ENCODE peak calls at places on chromosomes 12 and 14, in four cellular contexts. One of them, this sample, is unnamed.

GRCh38 chr12:33588082-33588712 is 148.6 kb upstream of the SYT10 start:
- DNase-seq in HL-60: peak; percentile 69
- DNase-seq in GM12878: no peak
- DNase-seq in K562: peak; percentile 66
- DNase-seq in this sample: no peak

GRCh38 chr12:24991209-24992049 is 42.5 kb upstream of the BCAT1 start:
- DNase-seq in HL-60: no peak
- DNase-seq in GM12878: peak; percentile 65
- DNase-seq in K562: peak; percentile 25
- DNase-seq in this sample: no peak

GRCh38 chr12:120783197-120783596 is 57.6 kb downstream of the ACADS start:
- DNase-seq in HL-60: peak; percentile 46
- DNase-seq in GM12878: no peak
- DNase-seq in K562: no peak
- DNase-seq in this sample: no peak

GRCh38 chr12:100295764-100296555 is 29.0 kb downstream of the SCYL2 start:
- DNase-seq in HL-60: no peak
- DNase-seq in GM12878: no peak
- DNase-seq in K562: no peak
- DNase-seq in this sample: no peak

GRCh38 chr14:50741571-50741970 is 73.5 kb upstream of the SAV1 start:
- DNase-seq in HL-60: no peak
- DNase-seq in GM12878: no peak
- DNase-seq in K562: no peak
- DNase-seq in this sample: no peak

GRCh38 chr12:4272014-4272975 is 1.3 kb upstream of the CCND2 start:
- DNase-seq in HL-60: peak; percentile 43
- DNase-seq in GM12878: peak; percentile 74
- DNase-seq in K562: peak; percentile 41
- DNase-seq in this sample: peak; percentile 64

GRCh38 chr12:88578821-88579518 is 1.3 kb downstream of the KITLG start:
- DNase-seq in HL-60: no peak
- DNase-seq in GM12878: no peak
- DNase-seq in K562: no peak
- DNase-seq in this sample: no peak

GRCh38 chr12:104938371-104938770 is 19.7 kb downstream of the SLC41A2 start:
- DNase-seq in HL-60: no peak
- DNase-seq in GM12878: no peak
- DNase-seq in K562: no peak
- DNase-seq in this sample: no peak

GRCh38 chr14:90727082-90727481 is 89.1 kb downstream of the TTC7B start:
- DNase-seq in HL-60: no peak
- DNase-seq in GM12878: no peak
- DNase-seq in K562: no peak
- DNase-seq in this sample: no peak

GRCh38 chr12:113800201-113800600 is 165.9 kb downstream of the RBM19 start:
- DNase-seq in HL-60: no peak
- DNase-seq in GM12878: no peak
- DNase-seq in K562: no peak
- DNase-seq in this sample: no peak

GRCh38 chr12:53068811-53069585 is 10.2 kb downstream of the SPRYD3 start:
- DNase-seq in HL-60: no peak
- DNase-seq in GM12878: no peak
- DNase-seq in K562: no peak
- DNase-seq in this sample: no peak

GRCh38 chr14:72736348-72736747 is 157.6 kb downstream of the DPF3 start:
- DNase-seq in HL-60: no peak
- DNase-seq in GM12878: no peak
- DNase-seq in K562: peak; percentile 60
- DNase-seq in this sample: no peak

GRCh38 chr14:50062438-50063039 is 53.8 kb downstream of the VCPKMT start:
- DNase-seq in HL-60: no peak
- DNase-seq in GM12878: peak; percentile 71
- DNase-seq in K562: peak; percentile 82
- DNase-seq in this sample: no peak

GRCh38 chr12:24948452-24948815 is 467 bp downstream of the BCAT1 start:
- DNase-seq in HL-60: no peak
- DNase-seq in GM12878: peak; percentile 73
- DNase-seq in K562: peak; percentile 33
- DNase-seq in this sample: no peak

GRCh38 chr14:74905595-74906142 is 17.4 kb downstream of the RPS6KL1 start:
- DNase-seq in HL-60: no peak
- DNase-seq in GM12878: no peak
- DNase-seq in K562: peak; percentile 69
- DNase-seq in this sample: peak; percentile 73

GRCh38 chr12:54591001-54591591 is 2.6 kb upstream of the PPP1R1A start:
- DNase-seq in HL-60: no peak
- DNase-seq in GM12878: no peak
- DNase-seq in K562: no peak
- DNase-seq in this sample: no peak

GRCh38 chr14:74457511-74457910 is 31.5 kb upstream of the SYNDIG1L start:
- DNase-seq in HL-60: no peak
- DNase-seq in GM12878: no peak
- DNase-seq in K562: no peak
- DNase-seq in this sample: no peak

GRCh38 chr12:111773801-111774551 is 7.2 kb downstream of the ALDH2 start:
- DNase-seq in HL-60: no peak
- DNase-seq in GM12878: no peak
- DNase-seq in K562: no peak
- DNase-seq in this sample: no peak

GRCh38 chr14:91381801-91382670 is 35.6 kb downstream of the CCDC88C start:
- DNase-seq in HL-60: no peak
- DNase-seq in GM12878: no peak
- DNase-seq in K562: peak; percentile 49
- DNase-seq in this sample: no peak

GRCh38 chr14:79914595-79914994 is 296.7 kb downstream of the DIO2 start:
- DNase-seq in HL-60: no peak
- DNase-seq in GM12878: no peak
- DNase-seq in K562: no peak
- DNase-seq in this sample: no peak

GRCh38 chr14:79911762-79912161 is 299.5 kb downstream of the DIO2 start:
- DNase-seq in HL-60: no peak
- DNase-seq in GM12878: no peak
- DNase-seq in K562: no peak
- DNase-seq in this sample: no peak

GRCh38 chr14:79915411-79915810 is 295.9 kb downstream of the DIO2 start:
- DNase-seq in HL-60: no peak
- DNase-seq in GM12878: no peak
- DNase-seq in K562: no peak
- DNase-seq in this sample: no peak

DNA sequence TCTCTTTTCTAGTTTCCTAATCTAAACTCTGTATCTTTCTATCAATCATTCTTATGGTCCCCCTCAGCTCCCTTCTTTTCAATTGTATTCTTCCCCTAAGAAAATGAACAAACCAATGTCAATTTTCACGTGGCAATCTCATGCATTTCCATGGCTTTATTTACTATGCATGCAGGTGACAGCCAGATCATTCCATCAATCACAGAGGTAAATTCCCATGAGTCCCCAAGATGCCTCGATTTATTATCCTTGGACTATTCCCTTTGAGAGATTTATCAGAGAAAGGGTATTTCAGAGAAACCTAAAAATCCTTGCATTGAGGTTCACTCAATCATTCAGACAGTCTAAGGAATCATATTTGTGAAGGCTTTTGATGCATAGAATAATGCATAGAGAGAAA is 301.2 kb downstream of the DIO2 start:
- DNase-seq in HL-60: no peak
- DNase-seq in GM12878: no peak
- DNase-seq in K562: no peak
- DNase-seq in this sample: no peak
- TF ChIP-seq SPI1 in HL-60: no peak
- TF ChIP-seq SPI1 in GM12878: no peak
- TF ChIP-seq SPI1 in K562: no peak
- TF ChIP-seq SPI1 in this sample: no peak

DNA sequence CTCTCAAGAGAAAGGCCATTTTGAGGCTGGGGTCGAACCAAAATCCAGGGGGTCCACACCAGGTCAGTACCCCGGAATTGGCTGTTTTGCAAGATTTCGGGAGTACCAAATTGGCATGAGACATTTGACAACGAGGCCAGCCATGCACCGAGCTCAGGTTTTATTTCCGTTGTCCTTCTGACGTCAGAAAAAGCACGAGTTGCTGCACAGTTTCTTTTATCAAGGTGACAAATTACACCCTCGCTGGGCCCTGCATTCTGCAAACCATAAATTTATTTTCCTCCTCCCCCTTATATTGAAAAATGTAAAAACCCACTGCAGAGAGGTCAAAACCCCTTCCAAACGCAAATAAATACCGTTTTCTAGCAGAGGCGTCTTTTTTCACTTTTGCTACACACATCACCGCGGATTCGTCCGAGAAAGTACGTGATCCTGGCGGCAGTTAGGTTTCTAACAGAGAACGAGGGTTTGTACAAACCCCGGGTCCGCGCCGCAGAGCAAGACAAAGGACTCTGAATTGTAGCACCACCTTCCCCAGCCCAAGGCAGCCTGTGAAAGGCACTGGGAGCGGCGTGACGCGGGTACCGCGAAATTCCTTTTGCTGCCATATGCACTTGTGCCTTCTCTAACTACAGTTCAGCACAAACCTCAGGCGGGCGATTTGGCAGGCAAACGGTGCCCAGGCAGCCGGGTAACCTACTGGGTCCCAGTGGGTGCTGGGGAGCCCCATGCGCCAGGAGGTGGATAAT is 1.8 kb downstream of the SLC38A1 start:
- DNase-seq in HL-60: no peak
- DNase-seq in GM12878: no peak
- DNase-seq in K562: no peak
- DNase-seq in this sample: no peak
- TF ChIP-seq SPI1 in HL-60: no peak
- TF ChIP-seq SPI1 in GM12878: no peak
- TF ChIP-seq SPI1 in K562: no peak
- TF ChIP-seq SPI1 in this sample: no peak

GRCh38 chr12:16473610-16474326 is 126.3 kb downstream of the MGST1 start:
- DNase-seq in HL-60: no peak
- DNase-seq in GM12878: no peak
- DNase-seq in K562: no peak
- DNase-seq in this sample: no peak
- TF ChIP-seq SPI1 in HL-60: no peak
- TF ChIP-seq SPI1 in GM12878: no peak
- TF ChIP-seq SPI1 in K562: no peak
- TF ChIP-seq SPI1 in this sample: no peak

GRCh38 chr14:22388669-22389625 is 200.1 kb downstream of the DAD1 start:
- DNase-seq in HL-60: no peak
- DNase-seq in GM12878: no peak
- DNase-seq in K562: no peak
- DNase-seq in this sample: no peak

GRCh38 chr14:22384974-22385526 is 204.0 kb downstream of the DAD1 start:
- DNase-seq in HL-60: no peak
- DNase-seq in GM12878: no peak
- DNase-seq in K562: no peak
- DNase-seq in this sample: no peak

GRCh38 chr14:22384167-22384549 is 204.9 kb downstream of the DAD1 start:
- DNase-seq in HL-60: no peak
- DNase-seq in GM12878: no peak
- DNase-seq in K562: no peak
- DNase-seq in this sample: no peak

GRCh38 chr14:22387776-22388241 is 201.2 kb downstream of the DAD1 start:
- DNase-seq in HL-60: no peak
- DNase-seq in GM12878: no peak
- DNase-seq in K562: no peak
- DNase-seq in this sample: no peak

DNA sequence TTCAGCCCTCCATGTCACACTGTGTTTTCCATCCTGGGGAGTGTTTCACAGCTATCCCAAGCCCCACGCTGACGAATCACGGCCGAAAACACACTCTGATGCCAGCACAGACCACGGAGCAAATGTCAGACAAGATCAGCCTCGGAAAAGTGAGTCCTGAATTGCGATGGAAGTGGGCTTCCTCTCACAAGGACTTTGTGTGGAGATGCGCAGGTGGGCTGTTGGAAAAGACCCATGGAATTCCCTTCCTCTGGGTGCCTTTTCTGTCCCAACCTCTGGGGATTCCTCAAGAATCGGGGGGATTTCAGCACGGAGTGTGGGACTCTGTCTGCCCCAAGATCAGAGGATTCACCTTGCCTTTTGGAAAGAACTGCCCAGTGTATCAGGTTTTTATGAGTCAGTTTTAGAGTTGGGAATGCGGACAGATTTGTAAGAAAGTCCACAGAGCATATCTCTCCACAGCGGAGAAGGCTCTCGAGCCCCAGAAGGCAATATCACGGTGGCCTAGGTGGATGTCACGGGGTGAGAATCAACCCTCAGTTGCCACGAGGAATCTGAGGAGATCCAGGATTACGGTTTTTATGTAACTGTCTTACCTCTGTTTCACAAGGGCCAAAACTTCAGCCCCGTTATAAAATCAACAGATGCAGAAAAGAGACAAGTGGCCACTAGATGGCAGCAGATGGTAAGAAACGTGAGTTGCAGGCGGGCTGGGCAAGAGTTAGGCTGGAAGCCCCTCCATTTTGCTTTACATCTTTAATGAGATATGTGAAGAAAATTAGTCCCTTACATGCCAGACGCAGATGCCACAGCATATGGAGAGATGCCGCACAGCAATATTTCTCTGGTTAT is 201.9 kb downstream of the DAD1 start:
- DNase-seq in HL-60: peak; percentile 42
- DNase-seq in GM12878: peak; percentile 77
- DNase-seq in K562: peak; percentile 55
- DNase-seq in this sample: peak; percentile 30
- TF ChIP-seq SPI1 in HL-60: no peak
- TF ChIP-seq SPI1 in GM12878: no peak
- TF ChIP-seq SPI1 in K562: no peak
- TF ChIP-seq SPI1 in this sample: no peak

DNA sequence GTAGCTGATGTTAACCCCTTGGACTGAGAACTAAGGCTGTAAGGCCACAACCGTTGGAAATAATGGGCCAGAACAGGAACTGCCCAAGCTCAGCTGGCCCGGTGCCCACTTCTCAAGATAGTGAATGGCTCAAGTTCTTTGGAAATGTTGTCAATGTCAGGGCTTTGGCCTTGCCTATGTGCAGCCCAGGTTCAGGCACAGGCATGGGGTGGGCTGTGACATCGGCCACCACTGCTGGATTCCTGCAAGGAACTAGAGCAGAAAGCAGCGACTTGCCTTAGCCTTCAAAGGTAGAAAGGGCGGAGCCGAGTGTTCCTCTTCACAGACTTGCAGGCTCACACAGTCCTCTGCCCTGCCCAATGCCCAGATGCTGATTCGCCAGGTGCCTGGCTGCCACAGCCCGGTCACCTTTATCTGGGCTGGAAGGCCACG is 291.2 kb downstream of the ZFP36L1 start:
- DNase-seq in HL-60: no peak
- DNase-seq in GM12878: no peak
- DNase-seq in K562: no peak
- DNase-seq in this sample: no peak
- TF ChIP-seq SPI1 in HL-60: no peak
- TF ChIP-seq SPI1 in GM12878: no peak
- TF ChIP-seq SPI1 in K562: no peak
- TF ChIP-seq SPI1 in this sample: no peak

DNA sequence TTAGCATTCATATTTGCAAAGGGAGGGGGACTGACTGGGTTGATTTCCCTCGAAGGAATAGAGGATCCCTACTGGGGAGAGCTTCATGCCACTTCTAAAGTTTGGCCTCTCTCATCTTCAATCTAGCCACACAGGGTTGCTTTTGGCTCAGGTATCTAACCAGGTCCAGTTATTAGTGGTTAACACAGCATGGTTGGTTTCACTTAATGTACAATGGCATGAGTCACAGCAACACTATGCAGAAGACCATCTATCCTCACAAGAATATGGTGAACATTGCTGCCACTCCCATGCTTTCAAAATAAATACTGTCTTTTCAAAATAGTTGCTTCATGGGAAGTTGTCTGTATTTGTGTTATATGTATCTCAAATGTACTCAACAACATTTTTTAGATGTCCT is 6.6 kb upstream of the RAB3IP start:
- DNase-seq in HL-60: no peak
- DNase-seq in GM12878: no peak
- DNase-seq in K562: no peak
- DNase-seq in this sample: no peak
- TF ChIP-seq SPI1 in HL-60: no peak
- TF ChIP-seq SPI1 in GM12878: no peak
- TF ChIP-seq SPI1 in K562: no peak
- TF ChIP-seq SPI1 in this sample: no peak

This sample was measured in GM12891.